ENCODE peak calls at places on chromosome 3, in five cellular contexts. V is stimulated activated CD4-positive, alpha-beta T cell treated with anti-CD3 and anti-CD28 coated beads, Interleukin-15, amount 100 ng/mL, for 1 hour; B is AG04450; Y is effector CD8-positive, alpha-beta T cell; H is activated naive CD8-positive, alpha-beta T cell treated with anti-CD3 and anti-CD28 coated beads for 36 hours. N is an unnamed sample.

GRCh38 chr3:12973827-12974226 is 99.4 kb downstream of the IQSEC1 start:
- DNase-seq in Y (no peak), H (no peak), B (no peak), V (no peak), N (no peak)

GRCh38 chr3:193509103-193509965 is 45.4 kb downstream of the ATP13A4 start:
- DNase-seq in H (no peak), V (no peak), Y (no peak), B (no peak), N (no peak)

GRCh38 chr3:182058488-182058887 is 346.8 kb downstream of the SOX2 start:
- DNase-seq in V (no peak), H (no peak), Y (no peak), B (no peak), N (no peak)

GRCh38 chr3:197458179-197458707 is 97.5 kb downstream of the BDH1 start:
- DNase-seq in H (peak), Y (no peak), V (no peak), B (no peak), N (no peak)

GRCh38 chr3:1275495-1275894 is 182.7 kb downstream of the CNTN6 start:
- DNase-seq in Y (no peak), B (no peak), V (no peak), H (no peak), N (no peak)

GRCh38 chr3:60010778-60011177 is 961.0 kb upstream of the CFAP20DC start:
- DNase-seq in V (no peak), B (no peak), Y (peak), H (peak), N (no peak)

GRCh38 chr3:16550305-16550675 is 36.8 kb upstream of the RFTN1 start:
- DNase-seq in V (no peak), B (no peak), Y (no peak), H (no peak), N (no peak)

GRCh38 chr3:87225659-87226058 is 1.4 kb upstream of the CHMP2B start:
- DNase-seq in V (no peak), B (no peak), H (no peak), Y (no peak), N (no peak)

GRCh38 chr3:13650210-13651056 is 101.5 kb downstream of the FBLN2 start:
- DNase-seq in B (peak), Y (peak), V (peak), H (peak), N (peak)

GRCh38 chr3:138180375-138181029 is 5.8 kb upstream of the DBR1 start:
- DNase-seq in Y (no peak), V (no peak), H (no peak), B (no peak), N (no peak)

GRCh38 chr3:190089711-190090110 is 31.0 kb downstream of the P3H2 start:
- DNase-seq in Y (no peak), H (no peak), V (no peak), B (no peak), N (no peak)

GRCh38 chr3:175383813-175384212 is 524.7 kb downstream of the NAALADL2 start:
- DNase-seq in B (no peak), Y (no peak), V (no peak), H (no peak), N (no peak)

GRCh38 chr3:36362973-36363372 is 17.3 kb upstream of the STAC start:
- DNase-seq in Y (no peak), B (no peak), H (no peak), V (no peak), N (no peak)

GRCh38 chr3:13405614-13406013 is 14.5 kb downstream of the NUP210 start:
- DNase-seq in H (no peak), V (no peak), Y (no peak), B (no peak), N (no peak)

GRCh38 chr3:114213669-114214541 is 23.5 kb downstream of the ZNF80 start:
- DNase-seq in V (peak), H (peak), B (peak), Y (peak), N (no peak)

GRCh38 chr3:176992565-176992964 is 204.7 kb downstream of the TBL1XR1 start:
- DNase-seq in H (no peak), Y (no peak), V (no peak), B (no peak), N (no peak)

GRCh38 chr3:134093906-134094305 is 64.2 kb upstream of the SLCO2A1 start:
- DNase-seq in B (no peak), H (no peak), Y (no peak), V (no peak), N (no peak)

GRCh38 chr3:142118911-142119310 is 30.4 kb downstream of the TFDP2 start:
- DNase-seq in V (no peak), Y (no peak), B (no peak), H (no peak), N (no peak)

GRCh38 chr3:33166095-33166494 is 52.3 kb downstream of the CRTAP start:
- DNase-seq in B (no peak), Y (no peak), V (no peak), H (no peak), N (no peak)

GRCh38 chr3:115512565-115513410 is 110.5 kb upstream of the GAP43 start:
- DNase-seq in H (peak), V (no peak), Y (no peak), B (no peak), N (peak)

GRCh38 chr3:14699643-14700042 is 24.7 kb downstream of the C3orf20 start:
- DNase-seq in H (no peak), Y (no peak), B (no peak), V (no peak), N (no peak)

GRCh38 chr3:157159037-157159761 is 748 bp downstream of the CCNL1 start:
- DNase-seq in B (no peak), V (peak), Y (peak), H (peak), N (no peak)

GRCh38 chr3:169241928-169242751 is 421.4 kb downstream of the MECOM start:
- DNase-seq in V (no peak), Y (no peak), B (no peak), H (no peak), N (no peak)

GRCh38 chr3:4978259-4978965 is 825 bp upstream of the BHLHE40 start:
- DNase-seq in H (peak), V (peak), Y (peak), B (peak), N (peak)

GRCh38 chr3:25033407-25034029 is 394.5 kb upstream of the RARB start:
- DNase-seq in V (no peak), Y (no peak), H (peak), B (no peak), N (peak)

GRCh38 chr3:25582242-25582641 is 82.5 kb downstream of the TOP2B start:
- DNase-seq in B (peak), H (no peak), V (no peak), Y (no peak), N (no peak)

GRCh38 chr3:124401841-124402240 is 328.4 kb upstream of the UMPS start:
- DNase-seq in B (peak), V (no peak), H (no peak), Y (no peak), N (no peak)

GRCh38 chr3:65778966-65779365 is 259.8 kb downstream of the MAGI1 start:
- DNase-seq in B (no peak), V (no peak), H (no peak), Y (no peak), N (no peak)

N was measured in NCI-H1930.